ENCODE peak calls at places on chromosomes 12 and 14, in six cellular contexts. X is left cardiac atrium; P is central memory CD4-positive, alpha-beta T cell; Q is H54; O is ELR; T is effector memory CD8-positive, alpha-beta T cell. Y is an unnamed sample.

GRCh38 chr12:27924350-27925140 is 48.0 kb downstream of the PTHLH start:
- DNase-seq in X (no peak), P (no peak), Q (no peak), O (peak; percentile 48), T (no peak), Y (no peak)

GRCh38 chr14:73173092-73173735 is 36.9 kb downstream of the PSEN1 start:
- DNase-seq in X (no peak), P (no peak), Q (no peak), O (peak; percentile 72), T (peak; percentile 4), Y (no peak)

GRCh38 chr14:68694516-68695235 is 98.2 kb downstream of the ZFP36L1 start:
- DNase-seq in X (no peak), P (no peak), Q (no peak), O (peak; percentile 36), T (no peak), Y (peak; percentile 20)

GRCh38 chr12:57046947-57047890 is 2.7 kb downstream of the MYO1A start:
- DNase-seq in X (no peak), P (peak; percentile 17), Q (no peak), O (no peak), T (peak; percentile 40), Y (no peak)

GRCh38 chr12:26080911-26081310 is 43.9 kb downstream of the BHLHE41 start:
- DNase-seq in X (no peak), P (no peak), Q (no peak), O (no peak), T (no peak), Y (no peak)

GRCh38 chr12:106564678-106565329 is 18.0 kb upstream of the RFX4 start:
- DNase-seq in X (no peak), P (no peak), Q (no peak), O (no peak), T (no peak), Y (no peak)

GRCh38 chr14:35212471-35213142 is 79.6 kb upstream of the PSMA6 start:
- DNase-seq in X (no peak), P (no peak), Q (no peak), O (no peak), T (no peak), Y (no peak)

GRCh38 chr12:100248886-100249285 is 18.0 kb downstream of the DEPDC4 start:
- DNase-seq in X (no peak), P (no peak), Q (no peak), O (peak; percentile 38), T (no peak), Y (no peak)

GRCh38 chr12:6263931-6264330 is 46.6 kb upstream of the PLEKHG6 start:
- DNase-seq in X (no peak), P (no peak), Q (no peak), O (no peak), T (no peak), Y (no peak)

GRCh38 chr14:24150567-24150966 is 3.3 kb downstream of the RNF31 start:
- DNase-seq in X (peak; percentile 18), P (no peak), Q (no peak), O (no peak), T (no peak), Y (no peak)

GRCh38 chr12:69570545-69571399 is 14.5 kb upstream of the CCT2 start:
- DNase-seq in X (peak; percentile 37), P (peak; percentile 53), Q (no peak), O (peak; percentile 87), T (peak; percentile 63), Y (peak; percentile 63)

GRCh38 chr12:20830456-20830855 is 20.0 kb downstream of the SLCO1B3 start:
- DNase-seq in X (no peak), P (no peak), Q (no peak), O (no peak), T (no peak), Y (no peak)

GRCh38 chr14:54683882-54684794 is 117.2 kb downstream of the SAMD4A start:
- DNase-seq in X (peak; percentile 75), P (no peak), Q (no peak), O (peak; percentile 83), T (no peak), Y (peak; percentile 76)

Y was measured in uterus.